ENCODE peak calls at places on chromosomes 2 and 18, in ten cellular contexts. T is stimulated activated CD8-positive, alpha-beta memory T cell treated with anti-CD3 and anti-CD28 coated beads, Interleukin-12 subunit alpha, Interleukin-12 subunit beta, amount 100 ng/mL, for 1 hour; R is H9; V is GM13977; I is neural progenitor cell; E is SIG-M5; A is activated T-helper 1 cell treated with anti-CD3 and anti-CD28 coated beads, Interleukin-2, amount 50 U/mL, for 16 hours; S is Kasumi-1; W is neural crest cell; N is H54. Z is an unnamed sample.

GRCh38 chr2:3728104-3729054 is 25.0 kb downstream of the DCDC2C start:
- DNase-seq in A (no peak), R (no peak), E (no peak), S (peak; percentile 90), I (peak; percentile 71), W (no peak), N (peak; percentile 39), V (peak; percentile 62), T (no peak), Z (peak; percentile 47)

GRCh38 chr2:236402016-236402784 is 138.0 kb upstream of the ASB18 start:
- DNase-seq in A (no peak), I (no peak), N (no peak), R (no peak), W (no peak), T (no peak), V (no peak), S (no peak), E (no peak), Z (no peak)

GRCh38 chr2:49913025-49913424 is 758.7 kb upstream of the FSHR start:
- DNase-seq in N (no peak), R (no peak), V (no peak), W (no peak), I (no peak), E (no peak), A (no peak), T (no peak), S (no peak), Z (no peak)

GRCh38 chr2:72789241-72789640 is 36.6 kb downstream of the EXOC6B start:
- DNase-seq in W (no peak), A (no peak), T (no peak), R (no peak), N (no peak), V (no peak), I (no peak), S (no peak), E (no peak), Z (no peak)

GRCh38 chr18:34718610-34719009 is 8.5 kb downstream of the DTNA start:
- DNase-seq in W (no peak), S (no peak), T (no peak), A (no peak), E (no peak), V (no peak), I (no peak), R (no peak), N (no peak), Z (no peak)

GRCh38 chr2:120398051-120398960 is 52.4 kb downstream of the INHBB start:
- DNase-seq in V (no peak), E (no peak), I (no peak), T (no peak), W (no peak), R (no peak), A (no peak), S (no peak), N (no peak), Z (peak; percentile 82)

GRCh38 chr2:60560734-60561649 is 7.5 kb upstream of the BCL11A start:
- DNase-seq in A (no peak), N (no peak), S (peak; percentile 81), W (no peak), V (peak; percentile 48), I (peak; percentile 56), T (no peak), R (no peak), E (no peak), Z (no peak)

GRCh38 chr2:23541453-23542334 is 156.7 kb downstream of the KLHL29 start:
- DNase-seq in V (no peak), I (no peak), A (no peak), S (no peak), T (no peak), E (no peak), R (no peak), W (no peak), N (no peak), Z (no peak)

GRCh38 chr2:241797441-241798080 is 11.4 kb upstream of the NEU4 start:
- DNase-seq in T (no peak), A (no peak), R (no peak), N (no peak), S (no peak), V (peak; percentile 17), E (no peak), I (no peak), W (no peak), Z (no peak)

GRCh38 chr2:172586255-172586891 is 30.5 kb downstream of the PDK1 start:
- DNase-seq in T (no peak), N (no peak), E (no peak), R (no peak), W (no peak), I (no peak), V (no peak), A (no peak), S (no peak), Z (no peak)

GRCh38 chr2:40400336-40400953 is 51.4 kb downstream of the SLC8A1 start:
- DNase-seq in N (no peak), I (no peak), S (no peak), V (no peak), T (no peak), W (no peak), R (no peak), A (no peak), E (no peak), Z (peak; percentile 68)

GRCh38 chr2:218780851-218781690 is 876 bp upstream of the CYP27A1 start:
- DNase-seq in E (no peak), S (no peak), W (no peak), I (no peak), N (no peak), R (no peak), A (no peak), V (peak; percentile 28), T (no peak), Z (no peak)

GRCh38 chr2:5695641-5696350 is 3.6 kb downstream of the SOX11 start:
- DNase-seq in A (no peak), E (no peak), S (peak; percentile 7), T (no peak), V (no peak), I (peak; percentile 65), R (peak; percentile 67), W (peak; percentile 32), N (no peak), Z (no peak)

GRCh38 chr18:34352385-34353163 is 127.9 kb upstream of the NOL4 start:
- DNase-seq in T (no peak), V (no peak), A (no peak), R (no peak), E (no peak), W (no peak), N (no peak), I (peak; percentile 10), S (no peak), Z (no peak)

GRCh38 chr2:168849610-168850009 is 40.6 kb downstream of the SPC25 start:
- DNase-seq in N (peak; percentile 6), E (no peak), W (no peak), R (peak; percentile 41), V (no peak), S (peak; percentile 53), I (peak; percentile 43), A (no peak), T (no peak), Z (peak; percentile 18)

GRCh38 chr18:59052965-59053960 is 86.4 kb upstream of the SEC11C start:
- DNase-seq in A (no peak), V (no peak), N (no peak), E (no peak), T (no peak), R (no peak), W (no peak), S (no peak), I (no peak), Z (no peak)